ENCODE peak calls at places on chromosome 11, in eight cellular contexts. M, P, Y, L, F, W, A and J are unnamed samples.

GRCh38 chr11:71098776-71099175 is 153.6 kb downstream of the SHANK2 start:
- DNase-seq in M (no peak), P (no peak), Y (no peak), L (no peak), F (no peak), W (no peak), A (no peak), J (no peak)

GRCh38 chr11:127627629-127628462 is 627.3 kb upstream of the KIRREL3 start:
- DNase-seq in M (no peak), P (peak; percentile 73), Y (no peak), L (no peak), F (no peak), W (no peak), A (no peak), J (peak; percentile 84)

GRCh38 chr11:70048279-70049024 is 29.7 kb upstream of the ANO1 start:
- DNase-seq in M (no peak), P (peak; percentile 40), Y (no peak), L (peak; percentile 56), F (peak; percentile 2), W (no peak), A (no peak), J (no peak)

GRCh38 chr11:134652586-134653255 is 240.7 kb upstream of the B3GAT1 start:
- DNase-seq in M (no peak), P (no peak), Y (no peak), L (no peak), F (no peak), W (no peak), A (no peak), J (no peak)

GRCh38 chr11:116932182-116932581 is 94.8 kb upstream of the APOA1 start:
- DNase-seq in M (no peak), P (no peak), Y (no peak), L (no peak), F (no peak), W (no peak), A (no peak), J (no peak)

GRCh38 chr11:117199061-117199915 is at the start of gene TAGLN:
- DNase-seq in M (peak; percentile 15), P (peak; percentile 71), Y (no peak), L (no peak), F (peak; percentile 99), W (no peak), A (no peak), J (no peak)

GRCh38 chr11:117442049-117442868 is 114.6 kb downstream of the CEP164 start:
- DNase-seq in M (no peak), P (no peak), Y (no peak), L (no peak), F (no peak), W (no peak), A (no peak), J (no peak)

GRCh38 chr11:64276653-64277431 is 7.6 kb downstream of the BAD start:
- DNase-seq in M (no peak), P (peak; percentile 80), Y (no peak), L (no peak), F (peak; percentile 48), W (no peak), A (no peak), J (no peak)

GRCh38 chr11:829116-829945 is 1.6 kb downstream of the CRACR2B start:
- DNase-seq in M (no peak), P (peak; percentile 60), Y (no peak), L (no peak), F (no peak), W (no peak), A (no peak), J (no peak)

GRCh38 chr11:9895016-9895415 is 231.1 kb downstream of the SWAP70 start:
- DNase-seq in M (no peak), P (no peak), Y (no peak), L (no peak), F (peak; percentile 53), W (no peak), A (peak; percentile 78), J (no peak)

GRCh38 chr11:44708523-44709280 is 18.1 kb upstream of the TSPAN18 start:
- DNase-seq in M (no peak), P (no peak), Y (no peak), L (no peak), F (no peak), W (no peak), A (no peak), J (no peak)

GRCh38 chr11:8834379-8834778 is 76.6 kb upstream of the AKIP1 start:
- DNase-seq in M (no peak), P (no peak), Y (no peak), L (no peak), F (peak; percentile 73), W (no peak), A (no peak), J (no peak)

GRCh38 chr11:1508491-1508891 is 21.9 kb upstream of the MOB2 start:
- DNase-seq in M (no peak), P (no peak), Y (no peak), L (no peak), F (no peak), W (no peak), A (no peak), J (no peak)

GRCh38 chr11:105935791-105936190 is 86.2 kb downstream of the MSANTD4 start:
- DNase-seq in M (no peak), P (no peak), Y (no peak), L (no peak), F (peak; percentile 40), W (no peak), A (no peak), J (no peak)

GRCh38 chr11:65120831-65121230 is 1.1 kb downstream of the FAU start:
- DNase-seq in M (no peak), P (no peak), Y (no peak), L (no peak), F (no peak), W (no peak), A (no peak), J (no peak)

GRCh38 chr11:83691387-83692088 is 405.4 kb upstream of the CCDC90B start:
- DNase-seq in M (no peak), P (no peak), Y (no peak), L (no peak), F (peak; percentile 3), W (no peak), A (no peak), J (no peak)

GRCh38 chr11:36073411-36074203 is 129.7 kb downstream of the LDLRAD3 start:
- DNase-seq in M (no peak), P (no peak), Y (no peak), L (no peak), F (peak; percentile 83), W (no peak), A (peak; percentile 29), J (no peak)

GRCh38 chr11:121231576-121232278 is 60.8 kb upstream of the SC5D start:
- DNase-seq in M (no peak), P (no peak), Y (no peak), L (peak; percentile 23), F (no peak), W (no peak), A (no peak), J (no peak)

GRCh38 chr11:93192163-93192562 is 5.6 kb downstream of the SLC36A4 start:
- DNase-seq in M (no peak), P (no peak), Y (no peak), L (no peak), F (no peak), W (no peak), A (no peak), J (no peak)

GRCh38 chr11:68269414-68270081 is 2.2 kb downstream of the C11orf24 start:
- DNase-seq in M (no peak), P (no peak), Y (no peak), L (no peak), F (peak; percentile 94), W (no peak), A (peak; percentile 47), J (no peak)

GRCh38 chr11:131198646-131199285 is 171.6 kb upstream of the NTM start:
- DNase-seq in M (no peak), P (no peak), Y (no peak), L (no peak), F (no peak), W (no peak), A (no peak), J (no peak)

GRCh38 chr11:17734986-17735822 is 623 bp downstream of the KCNC1 start:
- DNase-seq in M (peak; percentile 62), P (peak; percentile 71), Y (peak; percentile 20), L (peak; percentile 79), F (peak; percentile 74), W (no peak), A (no peak), J (peak; percentile 42)

GRCh38 chr11:19071255-19071654 is 10.7 kb upstream of the MRGPRX2 start:
- DNase-seq in M (peak; percentile 68), P (peak; percentile 81), Y (peak; percentile 46), L (peak; percentile 59), F (peak; percentile 90), W (peak; percentile 8), A (peak; percentile 77), J (peak; percentile 80)

GRCh38 chr11:66277475-66278391 is at the start of gene CNIH2:
- DNase-seq in M (peak; percentile 48), P (peak; percentile 65), Y (peak; percentile 59), L (peak; percentile 100), F (peak; percentile 32), W (no peak), A (no peak), J (peak; percentile 71)

GRCh38 chr11:33869511-33870422 is 22.1 kb downstream of the LMO2 start:
- DNase-seq in M (peak; percentile 33), P (peak; percentile 38), Y (peak; percentile 16), L (no peak), F (peak; percentile 27), W (no peak), A (no peak), J (peak; percentile 52)

GRCh38 chr11:17548444-17548843 is 1.4 kb downstream of the OTOG start:
- DNase-seq in M (no peak), P (no peak), Y (no peak), L (no peak), F (no peak), W (no peak), A (no peak), J (no peak)